ENCODE peak calls at places on chromosomes 16 and 17, in seven cellular contexts. G is endothelial cell of umbilical vein, K is right lobe of liver, J is A549, C is heart left ventricle, X is thyroid gland, Y is stomach. F is an unnamed sample.

GRCh38 chr16:3503513-3503912 is 2.7 kb downstream of the CLUAP1 start:
- DNase-seq in Y (no peak), J (no peak), C (no peak), K (no peak), G (no peak), X (no peak), F (no peak)

GRCh38 chr17:18176152-18176551 is 7.5 kb upstream of the ALKBH5 start:
- DNase-seq in J (no peak), X (no peak), Y (no peak), C (no peak), G (no peak), K (no peak), F (no peak)

GRCh38 chr16:83272201-83272600 is 535.6 kb upstream of the HSBP1 start:
- DNase-seq in C (no peak), X (no peak), Y (no peak), J (no peak), G (no peak), K (no peak), F (no peak)

GRCh38 chr16:68997564-68997963 is 107.9 kb upstream of the HAS3 start:
- DNase-seq in X (no peak), J (no peak), Y (no peak), K (no peak), G (no peak), C (no peak), F (no peak)

GRCh38 chr16:24504467-24505345 is 34.7 kb upstream of the RBBP6 start:
- DNase-seq in X (peak; percentile 27), J (peak; percentile 65), G (peak; percentile 67), C (peak; percentile 40), Y (peak; percentile 38), K (peak; percentile 27), F (peak; percentile 53)

GRCh38 chr16:51166116-51166515 is 15.0 kb upstream of the SALL1 start:
- DNase-seq in Y (no peak), C (no peak), J (no peak), X (no peak), K (no peak), G (no peak), F (no peak)

GRCh38 chr17:82228278-82228841 is 482 bp upstream of the SLC16A3 start:
- DNase-seq in C (peak; percentile 68), Y (peak; percentile 72), G (peak; percentile 31), K (peak; percentile 75), J (no peak), X (peak; percentile 27), F (no peak)

GRCh38 chr17:79808763-79809529 is 12.1 kb upstream of the CBX8 start:
- DNase-seq in G (no peak), Y (peak; percentile 66), C (no peak), J (peak; percentile 90), X (peak; percentile 52), K (peak; percentile 36), F (peak; percentile 65)

GRCh38 chr16:23141959-23142740 is 7.1 kb downstream of the USP31 start:
- DNase-seq in Y (no peak), X (no peak), J (no peak), K (no peak), G (no peak), C (peak; percentile 51), F (no peak)

GRCh38 chr17:77070888-77071279 is 69.9 kb upstream of the SEC14L1 start:
- DNase-seq in X (no peak), G (no peak), Y (no peak), J (no peak), K (no peak), C (peak; percentile 4), F (no peak)

GRCh38 chr17:74964246-74964761 is 8.3 kb downstream of the HID1 start:
- DNase-seq in K (no peak), G (no peak), X (no peak), J (no peak), C (no peak), Y (no peak), F (no peak)

DNA sequence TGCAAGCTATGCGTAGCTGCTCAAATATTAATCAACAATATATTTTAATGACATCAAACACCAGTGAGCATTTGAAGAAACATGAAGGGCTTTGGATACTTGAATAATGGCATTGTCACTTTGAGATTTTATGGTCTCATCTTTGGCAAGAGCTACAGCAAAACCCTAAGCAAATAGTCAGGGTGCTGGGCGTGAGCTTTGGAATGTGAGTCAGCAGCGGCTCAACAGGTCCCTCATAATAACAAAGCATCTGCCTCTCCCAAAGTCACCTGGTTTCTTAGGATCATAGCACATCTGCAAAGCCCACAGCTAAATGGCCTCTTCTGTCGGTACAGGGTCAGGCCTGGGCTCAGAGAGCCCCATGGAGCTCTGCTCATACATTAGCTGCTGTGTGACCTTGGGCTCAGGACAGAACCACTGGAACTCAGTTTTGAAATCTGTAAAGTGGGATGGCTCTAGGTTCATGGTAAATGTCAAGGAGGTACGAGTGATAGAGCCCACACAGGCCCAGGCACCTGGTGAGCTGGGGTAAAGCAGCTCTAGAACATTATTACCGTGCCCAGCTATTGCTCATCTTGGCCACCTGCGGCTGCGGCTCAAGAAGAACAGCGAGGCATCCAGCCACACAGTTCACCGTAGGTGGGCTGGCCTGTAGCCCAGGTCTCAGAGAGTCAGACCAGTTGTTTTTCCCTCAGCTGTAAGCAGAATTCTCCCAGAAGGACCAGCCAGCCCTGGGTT is 544.4 kb upstream of the CDH11 start:
- DNase-seq in J (no peak), Y (no peak), K (no peak), X (no peak), C (no peak), G (no peak), F (no peak)
- H3K4me1 ChIP-seq in J (no peaks in the 10 kb centered on the region), Y (no peaks in the 10 kb centered on the region), K (no peaks in the 10 kb centered on the region), X (no peaks in the 10 kb centered on the region), C (no peaks in the 10 kb centered on the region), G (no peaks in the 10 kb centered on the region), F (no peaks in the 10 kb centered on the region)

GRCh38 chr17:50145532-50146229 is 4.8 kb downstream of the PPP1R9B start:
- DNase-seq in Y (no peak), G (no peak), J (no peak), K (no peak), C (no peak), X (no peak), F (no peak)

GRCh38 chr17:50143461-50144176 is 6.9 kb downstream of the PPP1R9B start:
- DNase-seq in G (no peak), C (peak; percentile 19), X (no peak), Y (no peak), K (no peak), J (no peak), F (no peak)

GRCh38 chr17:50146230-50146926 is 4.1 kb downstream of the PPP1R9B start:
- DNase-seq in C (peak; percentile 11), K (no peak), G (no peak), J (no peak), X (no peak), Y (no peak), F (no peak)

GRCh38 chr17:50144346-50144745 is 6.1 kb downstream of the PPP1R9B start:
- DNase-seq in X (no peak), G (no peak), Y (no peak), J (no peak), C (no peak), K (no peak), F (no peak)

DNA sequence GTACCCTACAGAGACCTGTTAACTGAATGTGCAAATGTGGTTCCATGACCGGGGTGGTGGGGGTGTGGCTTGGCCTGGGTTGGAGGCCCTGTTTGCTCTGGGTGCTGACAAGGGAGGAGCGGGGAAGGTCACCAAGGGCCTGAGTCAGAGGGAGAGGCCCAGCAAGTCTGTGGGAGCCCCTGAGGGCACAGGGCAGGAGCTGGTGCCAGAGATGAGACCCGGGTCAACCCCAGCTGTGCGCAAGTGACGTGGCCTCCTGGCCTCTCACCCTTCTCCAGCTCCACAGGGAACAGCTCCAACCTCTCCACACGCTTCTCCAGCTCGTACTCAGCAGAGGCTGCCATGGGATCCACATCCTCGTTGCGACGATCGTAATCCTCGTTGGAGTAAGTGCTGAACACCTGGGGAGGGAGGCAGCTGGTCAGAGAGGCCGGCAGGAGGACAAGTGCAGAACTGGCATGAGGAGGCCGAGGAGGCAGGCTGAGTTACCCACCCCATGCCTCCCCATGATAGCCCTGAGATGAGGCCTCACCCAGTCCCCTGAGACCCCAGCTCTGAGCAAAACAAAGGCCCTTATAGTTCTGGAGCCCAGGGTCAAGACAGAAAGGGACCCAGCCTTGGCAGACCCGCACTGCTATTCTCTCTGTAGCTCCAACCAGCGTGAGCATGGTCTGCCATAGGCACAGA is 5.5 kb downstream of the PPP1R9B start:
- DNase-seq in K (peak; percentile 70), J (no peak), C (peak; percentile 59), Y (peak; percentile 44), G (no peak), X (no peak), F (no peak)
- H3K27ac ChIP-seq in K (peak overlapping the region; percentile 87), J (no peak overlapping the region), C (peak overlapping the region; percentile 89), Y (no peak overlapping the region), G (no peak overlapping the region), X (no peak overlapping the region), F (no peak overlapping the region)

DNA sequence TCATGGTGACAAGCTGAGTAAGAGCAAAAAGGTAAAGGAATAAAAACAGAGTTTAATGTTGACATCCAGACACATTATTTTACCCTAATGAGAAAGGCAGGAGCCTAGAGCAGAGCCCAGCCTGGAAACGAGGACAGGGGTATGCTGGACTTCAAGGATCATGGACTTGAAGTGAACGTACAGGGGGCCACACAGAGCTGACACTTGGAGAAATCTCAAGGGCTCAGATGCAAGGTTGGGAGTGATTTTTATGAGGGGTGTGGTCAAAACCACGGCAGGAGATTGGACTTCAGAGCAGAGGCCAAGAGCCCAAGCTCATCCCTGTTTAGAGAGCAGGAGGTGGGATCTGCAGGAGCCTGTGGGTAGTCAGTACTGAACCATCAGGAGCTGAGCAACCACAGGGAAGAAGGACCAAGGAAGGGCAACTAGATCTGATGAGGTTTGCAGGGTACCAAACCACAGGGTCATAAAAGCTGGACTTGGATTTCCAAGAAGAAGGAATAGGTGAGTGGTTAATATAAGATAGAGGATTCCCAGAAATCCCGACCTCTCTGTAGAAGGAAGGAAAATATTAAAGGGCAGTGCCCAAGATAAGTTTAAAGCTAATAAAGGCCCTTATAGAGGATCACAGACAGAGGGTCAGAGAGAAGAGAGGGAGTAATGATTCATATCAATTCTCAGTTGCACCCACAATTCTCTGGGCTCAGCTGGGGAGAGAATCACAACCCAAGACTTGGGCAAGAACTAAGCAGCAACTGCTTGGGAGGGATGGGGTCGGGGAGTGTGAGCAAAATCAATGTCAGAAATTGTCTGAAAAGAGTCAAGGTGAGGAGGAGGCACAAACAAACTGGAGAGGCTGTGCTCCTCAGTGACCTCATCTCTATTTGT is 331.7 kb downstream of the SOX9 start:
- DNase-seq in J (no peak), Y (no peak), X (no peak), K (no peak), G (no peak), C (no peak), F (no peak)
- TF ChIP-seq POLR2A in J (no peak), Y (no peak), X (no peak), K (no peak), G (no peak), C (no peak), F (no peak)

GRCh38 chr17:28743243-28744103 is at the start of gene TRAF4:
- DNase-seq in G (peak; percentile 63), X (peak; percentile 87), Y (peak; percentile 89), C (peak; percentile 79), K (peak; percentile 87), J (peak; percentile 96), F (peak; percentile 86)

GRCh38 chr17:28738680-28739384 is 5.0 kb upstream of the TRAF4 start:
- DNase-seq in C (peak; percentile 7), X (no peak), K (no peak), G (no peak), J (no peak), Y (no peak), F (no peak)

GRCh38 chr17:28740406-28741357 is 3.1 kb upstream of the TRAF4 start:
- DNase-seq in J (no peak), G (no peak), X (no peak), K (no peak), C (peak; percentile 19), Y (no peak), F (no peak)

GRCh38 chr17:28744104-28744801 is 442 bp downstream of the TRAF4 start:
- DNase-seq in J (peak; percentile 58), G (peak; percentile 51), Y (peak; percentile 61), K (peak; percentile 68), X (peak; percentile 56), C (no peak), F (peak; percentile 69)

GRCh38 chr17:28741358-28742349 is 2.2 kb upstream of the TRAF4 start:
- DNase-seq in J (no peak), X (no peak), C (peak; percentile 25), G (no peak), K (no peak), Y (no peak), F (no peak)
- H3K4me1 ChIP-seq in J (peaks cover 26% of the 10 kb centered on the region), X (peaks cover 37% of the 10 kb centered on the region), C (peaks cover 48% of the 10 kb centered on the region), G (peaks cover 18% of the 10 kb centered on the region), K (peaks cover 25% of the 10 kb centered on the region), Y (peaks cover 54% of the 10 kb centered on the region), F (peaks cover 28% of the 10 kb centered on the region)

F was measured in body of pancreas.